ENCODE peak calls at places on chromosomes 2 and 18, in ten cellular contexts. One of them, this sample, is unnamed.

GRCh38 chr18:2188258-2188657 is 383.0 kb downstream of the METTL4 start:
- DNase-seq in dermis microvascular lymphatic vessel endothelial cell: no peak
- DNase-seq in AML-193: no peak
- DNase-seq in H4: no peak
- DNase-seq in Right ventricle myocardium inferior: no peak
- DNase-seq in progenitor cell of endocrine pancreas: no peak
- DNase-seq in COR-L47: no peak
- DNase-seq in stimulated activated CD4-positive, alpha-beta T cell treated with anti-CD3 and anti-CD28 coated beads, Interleukin-1b, Interleukin-23, amount 100 ng/mL, for 4 hours: no peak
- DNase-seq in fibroblast of pulmonary artery: no peak
- DNase-seq in dermis blood vessel endothelial cell: no peak
- DNase-seq in this sample: no peak

GRCh38 chr2:14815201-14815600 is 182.7 kb downstream of the LRATD1 start:
- DNase-seq in dermis microvascular lymphatic vessel endothelial cell: no peak
- DNase-seq in AML-193: no peak
- DNase-seq in H4: no peak
- DNase-seq in Right ventricle myocardium inferior: no peak
- DNase-seq in progenitor cell of endocrine pancreas: no peak
- DNase-seq in COR-L47: no peak
- DNase-seq in stimulated activated CD4-positive, alpha-beta T cell treated with anti-CD3 and anti-CD28 coated beads, Interleukin-1b, Interleukin-23, amount 100 ng/mL, for 4 hours: no peak
- DNase-seq in fibroblast of pulmonary artery: no peak
- DNase-seq in dermis blood vessel endothelial cell: no peak
- DNase-seq in this sample: no peak

GRCh38 chr2:172599917-172600316 is 44.0 kb downstream of the PDK1 start:
- DNase-seq in dermis microvascular lymphatic vessel endothelial cell: no peak
- DNase-seq in AML-193: no peak
- DNase-seq in H4: no peak
- DNase-seq in Right ventricle myocardium inferior: no peak
- DNase-seq in progenitor cell of endocrine pancreas: no peak
- DNase-seq in COR-L47: no peak
- DNase-seq in stimulated activated CD4-positive, alpha-beta T cell treated with anti-CD3 and anti-CD28 coated beads, Interleukin-1b, Interleukin-23, amount 100 ng/mL, for 4 hours: no peak
- DNase-seq in fibroblast of pulmonary artery: no peak
- DNase-seq in dermis blood vessel endothelial cell: no peak
- DNase-seq in this sample: no peak

GRCh38 chr2:150125188-150125587 is 362.3 kb downstream of the RND3 start:
- DNase-seq in dermis microvascular lymphatic vessel endothelial cell: no peak
- DNase-seq in AML-193: no peak
- DNase-seq in H4: peak; percentile 92
- DNase-seq in Right ventricle myocardium inferior: no peak
- DNase-seq in progenitor cell of endocrine pancreas: no peak
- DNase-seq in COR-L47: no peak
- DNase-seq in stimulated activated CD4-positive, alpha-beta T cell treated with anti-CD3 and anti-CD28 coated beads, Interleukin-1b, Interleukin-23, amount 100 ng/mL, for 4 hours: no peak
- DNase-seq in fibroblast of pulmonary artery: no peak
- DNase-seq in dermis blood vessel endothelial cell: no peak
- DNase-seq in this sample: no peak

GRCh38 chr2:168524005-168524404 is 67.9 kb downstream of the CERS6 start:
- DNase-seq in dermis microvascular lymphatic vessel endothelial cell: no peak
- DNase-seq in AML-193: no peak
- DNase-seq in H4: no peak
- DNase-seq in Right ventricle myocardium inferior: no peak
- DNase-seq in progenitor cell of endocrine pancreas: no peak
- DNase-seq in COR-L47: no peak
- DNase-seq in stimulated activated CD4-positive, alpha-beta T cell treated with anti-CD3 and anti-CD28 coated beads, Interleukin-1b, Interleukin-23, amount 100 ng/mL, for 4 hours: no peak
- DNase-seq in fibroblast of pulmonary artery: no peak
- DNase-seq in dermis blood vessel endothelial cell: no peak
- DNase-seq in this sample: no peak

GRCh38 chr2:43879261-43879660 is 40.5 kb downstream of the ABCG8 start:
- DNase-seq in dermis microvascular lymphatic vessel endothelial cell: no peak
- DNase-seq in AML-193: no peak
- DNase-seq in H4: no peak
- DNase-seq in Right ventricle myocardium inferior: no peak
- DNase-seq in progenitor cell of endocrine pancreas: no peak
- DNase-seq in COR-L47: no peak
- DNase-seq in stimulated activated CD4-positive, alpha-beta T cell treated with anti-CD3 and anti-CD28 coated beads, Interleukin-1b, Interleukin-23, amount 100 ng/mL, for 4 hours: no peak
- DNase-seq in fibroblast of pulmonary artery: no peak
- DNase-seq in dermis blood vessel endothelial cell: no peak
- DNase-seq in this sample: no peak

GRCh38 chr2:191064590-191064989 is 50.6 kb upstream of the STAT1 start:
- DNase-seq in dermis microvascular lymphatic vessel endothelial cell: no peak
- DNase-seq in AML-193: no peak
- DNase-seq in H4: no peak
- DNase-seq in Right ventricle myocardium inferior: no peak
- DNase-seq in progenitor cell of endocrine pancreas: no peak
- DNase-seq in COR-L47: no peak
- DNase-seq in stimulated activated CD4-positive, alpha-beta T cell treated with anti-CD3 and anti-CD28 coated beads, Interleukin-1b, Interleukin-23, amount 100 ng/mL, for 4 hours: no peak
- DNase-seq in fibroblast of pulmonary artery: no peak
- DNase-seq in dermis blood vessel endothelial cell: no peak
- DNase-seq in this sample: no peak

GRCh38 chr2:8138923-8139667 is 542.8 kb upstream of the ID2 start:
- DNase-seq in dermis microvascular lymphatic vessel endothelial cell: no peak
- DNase-seq in AML-193: no peak
- DNase-seq in H4: no peak
- DNase-seq in Right ventricle myocardium inferior: no peak
- DNase-seq in progenitor cell of endocrine pancreas: no peak
- DNase-seq in COR-L47: no peak
- DNase-seq in stimulated activated CD4-positive, alpha-beta T cell treated with anti-CD3 and anti-CD28 coated beads, Interleukin-1b, Interleukin-23, amount 100 ng/mL, for 4 hours: no peak
- DNase-seq in fibroblast of pulmonary artery: peak; percentile 56
- DNase-seq in dermis blood vessel endothelial cell: no peak
- DNase-seq in this sample: no peak

GRCh38 chr2:64942693-64943092 is 46.5 kb upstream of the SLC1A4 start:
- DNase-seq in dermis microvascular lymphatic vessel endothelial cell: no peak
- DNase-seq in AML-193: no peak
- DNase-seq in H4: no peak
- DNase-seq in Right ventricle myocardium inferior: no peak
- DNase-seq in progenitor cell of endocrine pancreas: no peak
- DNase-seq in COR-L47: no peak
- DNase-seq in stimulated activated CD4-positive, alpha-beta T cell treated with anti-CD3 and anti-CD28 coated beads, Interleukin-1b, Interleukin-23, amount 100 ng/mL, for 4 hours: no peak
- DNase-seq in fibroblast of pulmonary artery: peak; percentile 6
- DNase-seq in dermis blood vessel endothelial cell: no peak
- DNase-seq in this sample: no peak

GRCh38 chr2:160381425-160381951 is 112.1 kb downstream of the RBMS1 start:
- DNase-seq in dermis microvascular lymphatic vessel endothelial cell: no peak
- DNase-seq in AML-193: peak; percentile 86
- DNase-seq in H4: no peak
- DNase-seq in Right ventricle myocardium inferior: no peak
- DNase-seq in progenitor cell of endocrine pancreas: no peak
- DNase-seq in COR-L47: no peak
- DNase-seq in stimulated activated CD4-positive, alpha-beta T cell treated with anti-CD3 and anti-CD28 coated beads, Interleukin-1b, Interleukin-23, amount 100 ng/mL, for 4 hours: no peak
- DNase-seq in fibroblast of pulmonary artery: peak; percentile 82
- DNase-seq in dermis blood vessel endothelial cell: peak; percentile 59
- DNase-seq in this sample: no peak

GRCh38 chr2:236663671-236664101 is 94.1 kb downstream of the ACKR3 start:
- DNase-seq in dermis microvascular lymphatic vessel endothelial cell: no peak
- DNase-seq in AML-193: no peak
- DNase-seq in H4: peak; percentile 29
- DNase-seq in Right ventricle myocardium inferior: no peak
- DNase-seq in progenitor cell of endocrine pancreas: no peak
- DNase-seq in COR-L47: no peak
- DNase-seq in stimulated activated CD4-positive, alpha-beta T cell treated with anti-CD3 and anti-CD28 coated beads, Interleukin-1b, Interleukin-23, amount 100 ng/mL, for 4 hours: no peak
- DNase-seq in fibroblast of pulmonary artery: peak; percentile 69
- DNase-seq in dermis blood vessel endothelial cell: no peak
- DNase-seq in this sample: no peak

GRCh38 chr2:70553334-70553583 is 367 bp downstream of the TGFA start:
- DNase-seq in dermis microvascular lymphatic vessel endothelial cell: no peak
- DNase-seq in AML-193: no peak
- DNase-seq in H4: peak; percentile 22
- DNase-seq in Right ventricle myocardium inferior: no peak
- DNase-seq in progenitor cell of endocrine pancreas: no peak
- DNase-seq in COR-L47: no peak
- DNase-seq in stimulated activated CD4-positive, alpha-beta T cell treated with anti-CD3 and anti-CD28 coated beads, Interleukin-1b, Interleukin-23, amount 100 ng/mL, for 4 hours: no peak
- DNase-seq in fibroblast of pulmonary artery: no peak
- DNase-seq in dermis blood vessel endothelial cell: no peak
- DNase-seq in this sample: no peak

GRCh38 chr18:76246579-76246978 is 248.5 kb downstream of the ZNF516 start:
- DNase-seq in dermis microvascular lymphatic vessel endothelial cell: no peak
- DNase-seq in AML-193: no peak
- DNase-seq in H4: peak; percentile 31
- DNase-seq in Right ventricle myocardium inferior: no peak
- DNase-seq in progenitor cell of endocrine pancreas: no peak
- DNase-seq in COR-L47: no peak
- DNase-seq in stimulated activated CD4-positive, alpha-beta T cell treated with anti-CD3 and anti-CD28 coated beads, Interleukin-1b, Interleukin-23, amount 100 ng/mL, for 4 hours: no peak
- DNase-seq in fibroblast of pulmonary artery: no peak
- DNase-seq in dermis blood vessel endothelial cell: no peak
- DNase-seq in this sample: no peak

GRCh38 chr2:28406276-28407096 is 13.8 kb downstream of the FOSL2 start:
- DNase-seq in dermis microvascular lymphatic vessel endothelial cell: no peak
- DNase-seq in AML-193: no peak
- DNase-seq in H4: peak; percentile 77
- DNase-seq in Right ventricle myocardium inferior: peak; percentile 86
- DNase-seq in progenitor cell of endocrine pancreas: no peak
- DNase-seq in COR-L47: no peak
- DNase-seq in stimulated activated CD4-positive, alpha-beta T cell treated with anti-CD3 and anti-CD28 coated beads, Interleukin-1b, Interleukin-23, amount 100 ng/mL, for 4 hours: no peak
- DNase-seq in fibroblast of pulmonary artery: peak; percentile 76
- DNase-seq in dermis blood vessel endothelial cell: peak; percentile 59
- DNase-seq in this sample: peak; percentile 87

GRCh38 chr18:45324489-45325111 is 290.7 kb upstream of the SLC14A2 start:
- DNase-seq in dermis microvascular lymphatic vessel endothelial cell: no peak
- DNase-seq in AML-193: no peak
- DNase-seq in H4: peak; percentile 71
- DNase-seq in Right ventricle myocardium inferior: peak; percentile 69
- DNase-seq in progenitor cell of endocrine pancreas: no peak
- DNase-seq in COR-L47: peak; percentile 47
- DNase-seq in stimulated activated CD4-positive, alpha-beta T cell treated with anti-CD3 and anti-CD28 coated beads, Interleukin-1b, Interleukin-23, amount 100 ng/mL, for 4 hours: no peak
- DNase-seq in fibroblast of pulmonary artery: peak; percentile 36
- DNase-seq in dermis blood vessel endothelial cell: no peak
- DNase-seq in this sample: peak; percentile 93

GRCh38 chr18:56291229-56291796 is 347.1 kb downstream of the TXNL1 start:
- DNase-seq in dermis microvascular lymphatic vessel endothelial cell: peak; percentile 39
- DNase-seq in AML-193: no peak
- DNase-seq in H4: no peak
- DNase-seq in Right ventricle myocardium inferior: no peak
- DNase-seq in progenitor cell of endocrine pancreas: no peak
- DNase-seq in COR-L47: no peak
- DNase-seq in stimulated activated CD4-positive, alpha-beta T cell treated with anti-CD3 and anti-CD28 coated beads, Interleukin-1b, Interleukin-23, amount 100 ng/mL, for 4 hours: no peak
- DNase-seq in fibroblast of pulmonary artery: no peak
- DNase-seq in dermis blood vessel endothelial cell: peak; percentile 39
- DNase-seq in this sample: no peak

GRCh38 chr2:111667542-111668273 is 216.3 kb downstream of the ANAPC1 start:
- DNase-seq in dermis microvascular lymphatic vessel endothelial cell: no peak
- DNase-seq in AML-193: peak; percentile 38
- DNase-seq in H4: peak; percentile 46
- DNase-seq in Right ventricle myocardium inferior: no peak
- DNase-seq in progenitor cell of endocrine pancreas: no peak
- DNase-seq in COR-L47: no peak
- DNase-seq in stimulated activated CD4-positive, alpha-beta T cell treated with anti-CD3 and anti-CD28 coated beads, Interleukin-1b, Interleukin-23, amount 100 ng/mL, for 4 hours: no peak
- DNase-seq in fibroblast of pulmonary artery: peak; percentile 89
- DNase-seq in dermis blood vessel endothelial cell: peak; percentile 81
- DNase-seq in this sample: no peak

GRCh38 chr18:75065251-75066000 is 143.5 kb downstream of the PTGR3 start:
- DNase-seq in dermis microvascular lymphatic vessel endothelial cell: no peak
- DNase-seq in AML-193: no peak
- DNase-seq in H4: no peak
- DNase-seq in Right ventricle myocardium inferior: no peak
- DNase-seq in progenitor cell of endocrine pancreas: no peak
- DNase-seq in COR-L47: no peak
- DNase-seq in stimulated activated CD4-positive, alpha-beta T cell treated with anti-CD3 and anti-CD28 coated beads, Interleukin-1b, Interleukin-23, amount 100 ng/mL, for 4 hours: no peak
- DNase-seq in fibroblast of pulmonary artery: no peak
- DNase-seq in dermis blood vessel endothelial cell: no peak
- DNase-seq in this sample: no peak

GRCh38 chr2:8110716-8111115 is 571.1 kb upstream of the ID2 start:
- DNase-seq in dermis microvascular lymphatic vessel endothelial cell: no peak
- DNase-seq in AML-193: no peak
- DNase-seq in H4: no peak
- DNase-seq in Right ventricle myocardium inferior: no peak
- DNase-seq in progenitor cell of endocrine pancreas: no peak
- DNase-seq in COR-L47: no peak
- DNase-seq in stimulated activated CD4-positive, alpha-beta T cell treated with anti-CD3 and anti-CD28 coated beads, Interleukin-1b, Interleukin-23, amount 100 ng/mL, for 4 hours: no peak
- DNase-seq in fibroblast of pulmonary artery: no peak
- DNase-seq in dermis blood vessel endothelial cell: no peak
- DNase-seq in this sample: no peak

GRCh38 chr2:148565272-148565894 is 79.2 kb upstream of the EPC2 start:
- DNase-seq in dermis microvascular lymphatic vessel endothelial cell: no peak
- DNase-seq in AML-193: no peak
- DNase-seq in H4: no peak
- DNase-seq in Right ventricle myocardium inferior: no peak
- DNase-seq in progenitor cell of endocrine pancreas: no peak
- DNase-seq in COR-L47: no peak
- DNase-seq in stimulated activated CD4-positive, alpha-beta T cell treated with anti-CD3 and anti-CD28 coated beads, Interleukin-1b, Interleukin-23, amount 100 ng/mL, for 4 hours: no peak
- DNase-seq in fibroblast of pulmonary artery: peak; percentile 17
- DNase-seq in dermis blood vessel endothelial cell: peak; percentile 40
- DNase-seq in this sample: no peak

GRCh38 chr18:25787281-25787680 is 303.1 kb downstream of the SS18 start:
- DNase-seq in dermis microvascular lymphatic vessel endothelial cell: no peak
- DNase-seq in AML-193: no peak
- DNase-seq in H4: no peak
- DNase-seq in Right ventricle myocardium inferior: no peak
- DNase-seq in progenitor cell of endocrine pancreas: no peak
- DNase-seq in COR-L47: no peak
- DNase-seq in stimulated activated CD4-positive, alpha-beta T cell treated with anti-CD3 and anti-CD28 coated beads, Interleukin-1b, Interleukin-23, amount 100 ng/mL, for 4 hours: no peak
- DNase-seq in fibroblast of pulmonary artery: no peak
- DNase-seq in dermis blood vessel endothelial cell: no peak
- DNase-seq in this sample: no peak

GRCh38 chr18:73646772-73647171 is 500.9 kb downstream of the FBXO15 start:
- DNase-seq in dermis microvascular lymphatic vessel endothelial cell: no peak
- DNase-seq in AML-193: no peak
- DNase-seq in H4: no peak
- DNase-seq in Right ventricle myocardium inferior: no peak
- DNase-seq in progenitor cell of endocrine pancreas: no peak
- DNase-seq in COR-L47: no peak
- DNase-seq in stimulated activated CD4-positive, alpha-beta T cell treated with anti-CD3 and anti-CD28 coated beads, Interleukin-1b, Interleukin-23, amount 100 ng/mL, for 4 hours: no peak
- DNase-seq in fibroblast of pulmonary artery: peak; percentile 79
- DNase-seq in dermis blood vessel endothelial cell: peak; percentile 85
- DNase-seq in this sample: no peak

GRCh38 chr18:44682181-44682870 is 1.6 kb downstream of the SETBP1 start:
- DNase-seq in dermis microvascular lymphatic vessel endothelial cell: no peak
- DNase-seq in AML-193: no peak
- DNase-seq in H4: peak; percentile 16
- DNase-seq in Right ventricle myocardium inferior: no peak
- DNase-seq in progenitor cell of endocrine pancreas: no peak
- DNase-seq in COR-L47: no peak
- DNase-seq in stimulated activated CD4-positive, alpha-beta T cell treated with anti-CD3 and anti-CD28 coated beads, Interleukin-1b, Interleukin-23, amount 100 ng/mL, for 4 hours: no peak
- DNase-seq in fibroblast of pulmonary artery: no peak
- DNase-seq in dermis blood vessel endothelial cell: no peak
- DNase-seq in this sample: peak; percentile 84

GRCh38 chr2:224023188-224023587 is 15.9 kb downstream of the SERPINE2 start:
- DNase-seq in dermis microvascular lymphatic vessel endothelial cell: no peak
- DNase-seq in AML-193: no peak
- DNase-seq in H4: no peak
- DNase-seq in Right ventricle myocardium inferior: no peak
- DNase-seq in progenitor cell of endocrine pancreas: no peak
- DNase-seq in COR-L47: no peak
- DNase-seq in stimulated activated CD4-positive, alpha-beta T cell treated with anti-CD3 and anti-CD28 coated beads, Interleukin-1b, Interleukin-23, amount 100 ng/mL, for 4 hours: no peak
- DNase-seq in fibroblast of pulmonary artery: peak; percentile 23
- DNase-seq in dermis blood vessel endothelial cell: no peak
- DNase-seq in this sample: no peak

GRCh38 chr2:74440378-74441110 is 1.2 kb downstream of the RTKN start:
- DNase-seq in dermis microvascular lymphatic vessel endothelial cell: peak; percentile 47
- DNase-seq in AML-193: peak; percentile 64
- DNase-seq in H4: peak; percentile 70
- DNase-seq in Right ventricle myocardium inferior: peak; percentile 94
- DNase-seq in progenitor cell of endocrine pancreas: peak; percentile 87
- DNase-seq in COR-L47: peak; percentile 83
- DNase-seq in stimulated activated CD4-positive, alpha-beta T cell treated with anti-CD3 and anti-CD28 coated beads, Interleukin-1b, Interleukin-23, amount 100 ng/mL, for 4 hours: peak; percentile 44
- DNase-seq in fibroblast of pulmonary artery: peak; percentile 86
- DNase-seq in dermis blood vessel endothelial cell: peak; percentile 67
- DNase-seq in this sample: peak; percentile 97

GRCh38 chr2:160145471-160145870 is 54.6 kb downstream of the ITGB6 start:
- DNase-seq in dermis microvascular lymphatic vessel endothelial cell: no peak
- DNase-seq in AML-193: no peak
- DNase-seq in H4: no peak
- DNase-seq in Right ventricle myocardium inferior: no peak
- DNase-seq in progenitor cell of endocrine pancreas: no peak
- DNase-seq in COR-L47: no peak
- DNase-seq in stimulated activated CD4-positive, alpha-beta T cell treated with anti-CD3 and anti-CD28 coated beads, Interleukin-1b, Interleukin-23, amount 100 ng/mL, for 4 hours: no peak
- DNase-seq in fibroblast of pulmonary artery: no peak
- DNase-seq in dermis blood vessel endothelial cell: no peak
- DNase-seq in this sample: no peak

GRCh38 chr18:62978251-62979049 is 263.1 kb downstream of the PHLPP1 start:
- DNase-seq in dermis microvascular lymphatic vessel endothelial cell: no peak
- DNase-seq in AML-193: no peak
- DNase-seq in H4: no peak
- DNase-seq in Right ventricle myocardium inferior: no peak
- DNase-seq in progenitor cell of endocrine pancreas: no peak
- DNase-seq in COR-L47: no peak
- DNase-seq in stimulated activated CD4-positive, alpha-beta T cell treated with anti-CD3 and anti-CD28 coated beads, Interleukin-1b, Interleukin-23, amount 100 ng/mL, for 4 hours: no peak
- DNase-seq in fibroblast of pulmonary artery: no peak
- DNase-seq in dermis blood vessel endothelial cell: no peak
- DNase-seq in this sample: no peak

GRCh38 chr2:199999166-199999565 is 43.8 kb downstream of the MAIP1 start:
- DNase-seq in dermis microvascular lymphatic vessel endothelial cell: no peak
- DNase-seq in AML-193: no peak
- DNase-seq in H4: no peak
- DNase-seq in Right ventricle myocardium inferior: no peak
- DNase-seq in progenitor cell of endocrine pancreas: no peak
- DNase-seq in COR-L47: no peak
- DNase-seq in stimulated activated CD4-positive, alpha-beta T cell treated with anti-CD3 and anti-CD28 coated beads, Interleukin-1b, Interleukin-23, amount 100 ng/mL, for 4 hours: no peak
- DNase-seq in fibroblast of pulmonary artery: no peak
- DNase-seq in dermis blood vessel endothelial cell: no peak
- DNase-seq in this sample: no peak